ENCODE peak calls at places on chromosomes 4 and X, in eight cellular contexts. Z, U, I, M, E, W, J and N are unnamed samples. For H3K4me1, the result is how much of the 10 kb centered on the place peaks cover.

GRCh38 chrX:17654116-17654515 is 83.2 kb upstream of the SCML1 start:
- DNase-seq in Z (no peak), I (no peak), U (no peak), W (no peak), E (no peak), J (no peak), M (no peak), N (no peak)

GRCh38 chr4:153393397-153393796 is 48.9 kb downstream of the MND1 start:
- DNase-seq in Z (no peak), W (no peak), J (no peak), E (no peak), I (no peak), M (no peak), U (no peak), N (no peak)

GRCh38 chrX:101370888-101371504 is 15.0 kb downstream of the BTK start:
- DNase-seq in M (no peak), Z (no peak), W (no peak), U (no peak), J (no peak), E (no peak), I (no peak), N (no peak)

GRCh38 chrX:106263817-106264216 is 95.7 kb downstream of the PWWP3B start:
- DNase-seq in U (no peak), M (no peak), E (no peak), W (no peak), I (no peak), J (no peak), Z (no peak), N (no peak)

GRCh38 chr4:99966692-99967091 is 16.6 kb upstream of the H2AZ1 start:
- DNase-seq in E (no peak), I (no peak), W (no peak), J (no peak), Z (no peak), U (no peak), M (no peak), N (no peak)

GRCh38 chr4:8549352-8549931 is 30.8 kb upstream of the GPR78 start:
- DNase-seq in W (no peak), E (peak), Z (no peak), J (no peak), I (peak), M (no peak), U (peak), N (no peak)

GRCh38 chr4:174534461-174534860 is 12.2 kb upstream of the HPGD start:
- DNase-seq in M (no peak), J (no peak), W (no peak), I (no peak), Z (no peak), U (no peak), E (no peak), N (no peak)

GRCh38 chr4:181137351-181137750 is 1105.9 kb upstream of the TENM3 start:
- DNase-seq in Z (no peak), M (no peak), J (no peak), U (no peak), I (no peak), E (no peak), W (no peak), N (no peak)

GRCh38 chr4:1644906-1645657 is 39.0 kb downstream of the FAM53A start:
- DNase-seq in I (no peak), M (peak), E (peak), J (peak), Z (no peak), U (peak), W (no peak), N (no peak)

GRCh38 chr4:163157157-163157556 is 9.5 kb downstream of the NAF1 start:
- DNase-seq in U (no peak), Z (no peak), W (no peak), M (no peak), J (no peak), I (no peak), E (no peak), N (no peak)

GRCh38 chrX:97685753-97686152 is 802.0 kb downstream of the RPA4 start:
- DNase-seq in I (peak), U (no peak), M (no peak), Z (no peak), E (no peak), W (peak), J (no peak), N (no peak)

GRCh38 chr4:153523171-153523757 is 57.1 kb downstream of the TMEM131L start:
- DNase-seq in I (no peak), M (no peak), E (no peak), J (no peak), W (no peak), U (no peak), Z (no peak), N (no peak)

GRCh38 chrX:9117851-9118250 is 83.9 kb upstream of the FAM9B start:
- DNase-seq in Z (no peak), J (no peak), W (no peak), E (no peak), M (no peak), U (no peak), I (no peak), N (no peak)

GRCh38 chr4:81754169-81754568 is 282.5 kb upstream of the RASGEF1B start:
- DNase-seq in I (no peak), E (no peak), Z (no peak), M (no peak), U (no peak), J (no peak), W (no peak), N (no peak)

GRCh38 chrX:71282514-71283408 is 674 bp upstream of the NONO start:
- DNase-seq in J (no peak), Z (no peak), E (no peak), W (peak), M (no peak), U (no peak), I (peak), N (no peak)

GRCh38 chr4:120130786-120131185 is 64.1 kb upstream of the MAD2L1 start:
- DNase-seq in I (no peak), U (no peak), W (no peak), E (no peak), J (no peak), M (no peak), Z (no peak), N (no peak)

GRCh38 chr4:5874811-5875465 is 17.9 kb downstream of the CRMP1 start:
- DNase-seq in J (no peak), W (no peak), M (no peak), U (no peak), I (no peak), E (no peak), Z (no peak), N (no peak)

GRCh38 chr4:149972407-149972806 is 105.8 kb upstream of the DCLK2 start:
- DNase-seq in U (no peak), I (no peak), E (no peak), M (no peak), Z (no peak), W (no peak), J (no peak), N (no peak)

GRCh38 chr4:47907247-47907646 is 7.1 kb downstream of the NFXL1 start:
- DNase-seq in I (no peak), M (no peak), U (no peak), E (no peak), W (no peak), Z (no peak), J (no peak), N (no peak)

GRCh38 chrX:120036704-120037103 is 40.8 kb downstream of the RHOXF2B start:
- DNase-seq in M (no peak), E (no peak), I (no peak), J (no peak), U (no peak), W (no peak), Z (no peak), N (no peak)

GRCh38 chrX:147675819-147676218 is 235.9 kb upstream of the FMR1 start:
- DNase-seq in U (no peak), Z (no peak), M (no peak), I (no peak), W (no peak), J (no peak), E (no peak), N (no peak)
- TF ChIP-seq POLR2AphosphoS5 in U (no peak), Z (no peak), M (no peak), I (no peak), W (no peak), J (no peak), E (no peak), N (no peak)

GRCh38 chrX:63961964-63962363 is 176.9 kb upstream of the ARHGEF9 start:
- DNase-seq in I (no peak), Z (no peak), W (no peak), E (no peak), U (no peak), M (no peak), J (no peak), N (no peak)
- TF ChIP-seq POLR2A in I (no peak), Z (no peak), W (no peak), E (no peak), U (no peak), M (no peak), J (no peak), N (no peak)

GRCh38 chr4:38290914-38291313 is 330.7 kb downstream of the PTTG2 start:
- DNase-seq in I (no peak), Z (no peak), M (no peak), U (no peak), J (no peak), E (no peak), W (no peak), N (no peak)

GRCh38 chr4:38287090-38287843 is 327.1 kb downstream of the PTTG2 start:
- DNase-seq in M (no peak), I (no peak), U (no peak), W (no peak), Z (no peak), E (no peak), J (no peak), N (no peak)

GRCh38 chr4:38294238-38294637 is 334.0 kb downstream of the PTTG2 start:
- DNase-seq in J (no peak), M (no peak), Z (no peak), W (no peak), E (no peak), I (no peak), U (no peak), N (no peak)

GRCh38 chr4:38292529-38292928 is 332.3 kb downstream of the PTTG2 start:
- DNase-seq in M (no peak), J (no peak), W (no peak), E (no peak), Z (no peak), I (no peak), U (no peak), N (no peak)

DNA sequence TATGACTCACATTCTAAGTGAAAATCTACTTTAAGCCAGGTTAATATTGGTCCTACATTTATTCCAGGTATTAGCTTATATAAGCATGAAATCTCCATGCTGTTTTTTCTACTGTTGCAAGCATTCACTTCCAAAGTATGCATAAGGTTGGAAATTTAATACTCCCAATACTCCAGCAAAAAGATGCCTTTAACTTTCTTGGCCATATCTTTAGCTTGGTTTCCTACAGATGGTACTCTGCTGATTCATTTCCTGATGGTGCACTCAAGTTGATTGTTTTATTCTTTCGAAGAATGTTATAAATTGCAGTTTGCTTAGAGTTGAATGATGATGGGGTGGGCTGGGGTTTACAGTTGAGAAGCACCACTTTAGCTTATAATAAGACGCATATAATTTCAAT is 330.2 kb downstream of the PTTG2 start:
- DNase-seq in U (no peak), E (no peak), Z (no peak), J (no peak), M (no peak), W (no peak), I (no peak), N (no peak)
- H3K4me1 ChIP-seq in U (under half), E (under half), Z (under half), J (under half), M (under half), W (under half), I (under half), N (under half)

GRCh38 chrX:153414838-153415552 is 3.7 kb downstream of the ZFP92 start:
- DNase-seq in J (no peak), U (peak), M (no peak), I (no peak), E (no peak), W (no peak), Z (no peak), N (no peak)
- TF ChIP-seq POLR2AphosphoS5 in J (peak), U (no peak), M (no peak), I (no peak), E (peak), W (no peak), Z (no peak), N (peak)

DNA sequence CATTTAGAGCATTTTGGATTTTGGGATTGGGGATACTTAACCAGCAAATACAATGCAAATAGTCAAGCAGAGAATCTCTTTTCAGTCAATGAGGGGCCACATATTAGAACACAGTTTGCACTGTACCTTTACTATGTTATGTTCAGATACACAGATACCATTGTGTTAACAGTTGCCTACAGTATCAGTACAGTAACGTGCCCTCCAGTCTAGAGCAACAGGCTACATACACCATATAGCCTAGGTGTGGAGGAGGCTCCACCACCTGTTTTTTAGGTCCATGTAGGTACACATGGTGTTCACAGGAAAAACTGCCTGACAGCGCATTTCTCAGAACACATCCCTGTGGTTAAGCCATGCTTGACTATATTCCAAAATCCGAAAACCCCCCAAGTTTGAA is 9.1 kb downstream of the GRPEL1 start:
- DNase-seq in J (no peak), E (no peak), U (no peak), M (no peak), W (no peak), I (no peak), Z (no peak), N (no peak)
- TF ChIP-seq POLR2A in J (no peak), E (no peak), U (no peak), M (no peak), W (no peak), I (peak), Z (no peak), N (no peak)